ENCODE peak calls at places on chromosomes 16 and 17, in eight cellular contexts. One of them, this sample, is unnamed.
A peak's percentile ranks its signal among the peaks of the same experiment; 100 is the strongest.

GRCh38 chr16:84839054-84839453 is 19.3 kb downstream of the CRISPLD2 start:
- DNase-seq in CD8-positive, alpha-beta memory T cell: no peak
- DNase-seq in pancreas: no peak
- DNase-seq in prostate gland: no peak
- DNase-seq in breast epithelium: no peak
- DNase-seq in fibroblast of lung: peak; percentile 84
- DNase-seq in neuronal stem cell: no peak
- DNase-seq in CD8-positive, alpha-beta T cell: no peak
- DNase-seq in this sample: no peak

GRCh38 chr16:5032748-5033167 is 977 bp downstream of the NAGPA start:
- DNase-seq in CD8-positive, alpha-beta memory T cell: no peak
- DNase-seq in pancreas: no peak
- DNase-seq in prostate gland: no peak
- DNase-seq in breast epithelium: no peak
- DNase-seq in fibroblast of lung: no peak
- DNase-seq in neuronal stem cell: no peak
- DNase-seq in CD8-positive, alpha-beta T cell: no peak
- DNase-seq in this sample: no peak

GRCh38 chr16:28981517-28981916 is 3.3 kb upstream of the LAT start:
- DNase-seq in CD8-positive, alpha-beta memory T cell: no peak
- DNase-seq in pancreas: no peak
- DNase-seq in prostate gland: no peak
- DNase-seq in breast epithelium: no peak
- DNase-seq in fibroblast of lung: no peak
- DNase-seq in neuronal stem cell: no peak
- DNase-seq in CD8-positive, alpha-beta T cell: no peak
- DNase-seq in this sample: no peak

GRCh38 chr16:89360760-89361435 is 129.5 kb downstream of the ANKRD11 start:
- DNase-seq in CD8-positive, alpha-beta memory T cell: peak; percentile 84
- DNase-seq in pancreas: peak; percentile 62
- DNase-seq in prostate gland: no peak
- DNase-seq in breast epithelium: no peak
- DNase-seq in fibroblast of lung: no peak
- DNase-seq in neuronal stem cell: no peak
- DNase-seq in CD8-positive, alpha-beta T cell: peak; percentile 83
- DNase-seq in this sample: peak; percentile 64

GRCh38 chr16:82152192-82152591 is 17.8 kb downstream of the MPHOSPH6 start:
- DNase-seq in CD8-positive, alpha-beta memory T cell: no peak
- DNase-seq in pancreas: no peak
- DNase-seq in prostate gland: no peak
- DNase-seq in breast epithelium: no peak
- DNase-seq in fibroblast of lung: peak; percentile 5
- DNase-seq in neuronal stem cell: no peak
- DNase-seq in CD8-positive, alpha-beta T cell: no peak
- DNase-seq in this sample: no peak

GRCh38 chr17:81461607-81462500 is 50.7 kb downstream of the ACTG1 start:
- DNase-seq in CD8-positive, alpha-beta memory T cell: no peak
- DNase-seq in pancreas: no peak
- DNase-seq in prostate gland: no peak
- DNase-seq in breast epithelium: no peak
- DNase-seq in fibroblast of lung: no peak
- DNase-seq in neuronal stem cell: no peak
- DNase-seq in CD8-positive, alpha-beta T cell: no peak
- DNase-seq in this sample: no peak

GRCh38 chr16:23027386-23027785 is 121.9 kb downstream of the USP31 start:
- DNase-seq in CD8-positive, alpha-beta memory T cell: no peak
- DNase-seq in pancreas: no peak
- DNase-seq in prostate gland: no peak
- DNase-seq in breast epithelium: no peak
- DNase-seq in fibroblast of lung: no peak
- DNase-seq in neuronal stem cell: no peak
- DNase-seq in CD8-positive, alpha-beta T cell: no peak
- DNase-seq in this sample: no peak

GRCh38 chr16:381788-382717 is at the start of gene PGAP6:
- DNase-seq in CD8-positive, alpha-beta memory T cell: peak; percentile 55
- DNase-seq in pancreas: peak; percentile 87
- DNase-seq in prostate gland: peak; percentile 67
- DNase-seq in breast epithelium: no peak
- DNase-seq in fibroblast of lung: peak; percentile 49
- DNase-seq in neuronal stem cell: no peak
- DNase-seq in CD8-positive, alpha-beta T cell: peak; percentile 71
- DNase-seq in this sample: peak; percentile 46

GRCh38 chr17:81870155-81870977 is 771 bp downstream of the ARHGDIA start:
- DNase-seq in CD8-positive, alpha-beta memory T cell: peak; percentile 47
- DNase-seq in pancreas: peak; percentile 73
- DNase-seq in prostate gland: no peak
- DNase-seq in breast epithelium: no peak
- DNase-seq in fibroblast of lung: peak; percentile 46
- DNase-seq in neuronal stem cell: no peak
- DNase-seq in CD8-positive, alpha-beta T cell: peak; percentile 47
- DNase-seq in this sample: no peak

GRCh38 chr17:72598705-72599104 is 477.9 kb downstream of the SOX9 start:
- DNase-seq in CD8-positive, alpha-beta memory T cell: no peak
- DNase-seq in pancreas: no peak
- DNase-seq in prostate gland: no peak
- DNase-seq in breast epithelium: no peak
- DNase-seq in fibroblast of lung: no peak
- DNase-seq in neuronal stem cell: no peak
- DNase-seq in CD8-positive, alpha-beta T cell: no peak
- DNase-seq in this sample: no peak

GRCh38 chr16:89974860-89975259 is 26.3 kb downstream of the DEF8 start:
- DNase-seq in CD8-positive, alpha-beta memory T cell: no peak
- DNase-seq in pancreas: no peak
- DNase-seq in prostate gland: no peak
- DNase-seq in breast epithelium: no peak
- DNase-seq in fibroblast of lung: no peak
- DNase-seq in neuronal stem cell: no peak
- DNase-seq in CD8-positive, alpha-beta T cell: no peak
- DNase-seq in this sample: no peak

GRCh38 chr17:76513306-76513692 is 12.1 kb upstream of the RHBDF2 start:
- DNase-seq in CD8-positive, alpha-beta memory T cell: no peak
- DNase-seq in pancreas: no peak
- DNase-seq in prostate gland: no peak
- DNase-seq in breast epithelium: no peak
- DNase-seq in fibroblast of lung: no peak
- DNase-seq in neuronal stem cell: no peak
- DNase-seq in CD8-positive, alpha-beta T cell: no peak
- DNase-seq in this sample: no peak

GRCh38 chr16:68264128-68265077 is at the start of gene SLC7A6:
- DNase-seq in CD8-positive, alpha-beta memory T cell: peak; percentile 86
- DNase-seq in pancreas: peak; percentile 89
- DNase-seq in prostate gland: peak; percentile 65
- DNase-seq in breast epithelium: peak; percentile 42
- DNase-seq in fibroblast of lung: peak; percentile 64
- DNase-seq in neuronal stem cell: peak; percentile 75
- DNase-seq in CD8-positive, alpha-beta T cell: peak; percentile 80
- DNase-seq in this sample: peak; percentile 87

GRCh38 chr17:16281351-16281750 is 64.3 kb downstream of the PIGL start:
- DNase-seq in CD8-positive, alpha-beta memory T cell: no peak
- DNase-seq in pancreas: no peak
- DNase-seq in prostate gland: no peak
- DNase-seq in breast epithelium: no peak
- DNase-seq in fibroblast of lung: peak; percentile 86
- DNase-seq in neuronal stem cell: no peak
- DNase-seq in CD8-positive, alpha-beta T cell: no peak
- DNase-seq in this sample: no peak

GRCh38 chr16:86418981-86419380 is 91.3 kb upstream of the FOXF1 start:
- DNase-seq in CD8-positive, alpha-beta memory T cell: no peak
- DNase-seq in pancreas: no peak
- DNase-seq in prostate gland: no peak
- DNase-seq in breast epithelium: no peak
- DNase-seq in fibroblast of lung: no peak
- DNase-seq in neuronal stem cell: no peak
- DNase-seq in CD8-positive, alpha-beta T cell: no peak
- DNase-seq in this sample: no peak

GRCh38 chr17:58300336-58300735 is 19.6 kb upstream of the MPO start:
- DNase-seq in CD8-positive, alpha-beta memory T cell: no peak
- DNase-seq in pancreas: no peak
- DNase-seq in prostate gland: no peak
- DNase-seq in breast epithelium: peak; percentile 4
- DNase-seq in fibroblast of lung: no peak
- DNase-seq in neuronal stem cell: no peak
- DNase-seq in CD8-positive, alpha-beta T cell: no peak
- DNase-seq in this sample: no peak

GRCh38 chr17:48023408-48024148 is 14.0 kb downstream of the COPZ2 start:
- DNase-seq in CD8-positive, alpha-beta memory T cell: peak; percentile 27
- DNase-seq in pancreas: peak; percentile 96
- DNase-seq in prostate gland: peak; percentile 87
- DNase-seq in breast epithelium: peak; percentile 75
- DNase-seq in fibroblast of lung: peak; percentile 56
- DNase-seq in neuronal stem cell: no peak
- DNase-seq in CD8-positive, alpha-beta T cell: peak; percentile 34
- DNase-seq in this sample: peak; percentile 29

GRCh38 chr16:19130852-19131808 is 17.4 kb downstream of the ITPRIPL2 start:
- DNase-seq in CD8-positive, alpha-beta memory T cell: no peak
- DNase-seq in pancreas: no peak
- DNase-seq in prostate gland: peak; percentile 31
- DNase-seq in breast epithelium: no peak
- DNase-seq in fibroblast of lung: peak; percentile 77
- DNase-seq in neuronal stem cell: no peak
- DNase-seq in CD8-positive, alpha-beta T cell: no peak
- DNase-seq in this sample: no peak

GRCh38 chr17:7304179-7304578 is 3.2 kb upstream of the EIF5A start:
- DNase-seq in CD8-positive, alpha-beta memory T cell: no peak
- DNase-seq in pancreas: no peak
- DNase-seq in prostate gland: no peak
- DNase-seq in breast epithelium: no peak
- DNase-seq in fibroblast of lung: no peak
- DNase-seq in neuronal stem cell: no peak
- DNase-seq in CD8-positive, alpha-beta T cell: no peak
- DNase-seq in this sample: no peak

GRCh38 chr16:66653581-66654350 is 42.8 kb downstream of the CMTM4 start:
- DNase-seq in CD8-positive, alpha-beta memory T cell: no peak
- DNase-seq in pancreas: no peak
- DNase-seq in prostate gland: no peak
- DNase-seq in breast epithelium: no peak
- DNase-seq in fibroblast of lung: peak; percentile 49
- DNase-seq in neuronal stem cell: no peak
- DNase-seq in CD8-positive, alpha-beta T cell: no peak
- DNase-seq in this sample: no peak

GRCh38 chr17:15239471-15239870 is 25.7 kb downstream of the PMP22 start:
- DNase-seq in CD8-positive, alpha-beta memory T cell: no peak
- DNase-seq in pancreas: no peak
- DNase-seq in prostate gland: no peak
- DNase-seq in breast epithelium: no peak
- DNase-seq in fibroblast of lung: no peak
- DNase-seq in neuronal stem cell: no peak
- DNase-seq in CD8-positive, alpha-beta T cell: no peak
- DNase-seq in this sample: no peak

GRCh38 chr16:62261760-62262159 is 225.5 kb upstream of the CDH8 start:
- DNase-seq in CD8-positive, alpha-beta memory T cell: no peak
- DNase-seq in pancreas: no peak
- DNase-seq in prostate gland: no peak
- DNase-seq in breast epithelium: no peak
- DNase-seq in fibroblast of lung: no peak
- DNase-seq in neuronal stem cell: no peak
- DNase-seq in CD8-positive, alpha-beta T cell: no peak
- DNase-seq in this sample: no peak

GRCh38 chr17:42518046-42518754 is 17.8 kb upstream of the NAGLU start:
- DNase-seq in CD8-positive, alpha-beta memory T cell: no peak
- DNase-seq in pancreas: no peak
- DNase-seq in prostate gland: peak; percentile 71
- DNase-seq in breast epithelium: peak; percentile 89
- DNase-seq in fibroblast of lung: peak; percentile 98
- DNase-seq in neuronal stem cell: no peak
- DNase-seq in CD8-positive, alpha-beta T cell: no peak
- DNase-seq in this sample: no peak

GRCh38 chr17:15261818-15262290 is 3.3 kb downstream of the PMP22 start:
- DNase-seq in CD8-positive, alpha-beta memory T cell: no peak
- DNase-seq in pancreas: no peak
- DNase-seq in prostate gland: no peak
- DNase-seq in breast epithelium: no peak
- DNase-seq in fibroblast of lung: peak; percentile 37
- DNase-seq in neuronal stem cell: no peak
- DNase-seq in CD8-positive, alpha-beta T cell: no peak
- DNase-seq in this sample: no peak

GRCh38 chr17:32267690-32268205 is 2.1 kb downstream of the RHBDL3 start:
- DNase-seq in CD8-positive, alpha-beta memory T cell: no peak
- DNase-seq in pancreas: no peak
- DNase-seq in prostate gland: no peak
- DNase-seq in breast epithelium: no peak
- DNase-seq in fibroblast of lung: no peak
- DNase-seq in neuronal stem cell: no peak
- DNase-seq in CD8-positive, alpha-beta T cell: no peak
- DNase-seq in this sample: no peak

GRCh38 chr17:22515599-22515998 is 823.3 kb downstream of the KCNJ18 start:
- DNase-seq in CD8-positive, alpha-beta memory T cell: no peak
- DNase-seq in pancreas: no peak
- DNase-seq in prostate gland: no peak
- DNase-seq in breast epithelium: no peak
- DNase-seq in fibroblast of lung: no peak
- DNase-seq in neuronal stem cell: no peak
- DNase-seq in CD8-positive, alpha-beta T cell: no peak
- DNase-seq in this sample: no peak
- H3K9me3 ChIP-seq in CD8-positive, alpha-beta memory T cell: no peaks in the 10 kb centered on the region
- H3K9me3 ChIP-seq in pancreas: no peaks in the 10 kb centered on the region
- H3K9me3 ChIP-seq in prostate gland: no peaks in the 10 kb centered on the region
- H3K9me3 ChIP-seq in breast epithelium: peaks cover 37% of the 10 kb centered on the region
- H3K9me3 ChIP-seq in fibroblast of lung: no peaks in the 10 kb centered on the region
- H3K9me3 ChIP-seq in neuronal stem cell: no peaks in the 10 kb centered on the region
- H3K9me3 ChIP-seq in CD8-positive, alpha-beta T cell: no peaks in the 10 kb centered on the region
- H3K9me3 ChIP-seq in this sample: no peaks in the 10 kb centered on the region

DNA sequence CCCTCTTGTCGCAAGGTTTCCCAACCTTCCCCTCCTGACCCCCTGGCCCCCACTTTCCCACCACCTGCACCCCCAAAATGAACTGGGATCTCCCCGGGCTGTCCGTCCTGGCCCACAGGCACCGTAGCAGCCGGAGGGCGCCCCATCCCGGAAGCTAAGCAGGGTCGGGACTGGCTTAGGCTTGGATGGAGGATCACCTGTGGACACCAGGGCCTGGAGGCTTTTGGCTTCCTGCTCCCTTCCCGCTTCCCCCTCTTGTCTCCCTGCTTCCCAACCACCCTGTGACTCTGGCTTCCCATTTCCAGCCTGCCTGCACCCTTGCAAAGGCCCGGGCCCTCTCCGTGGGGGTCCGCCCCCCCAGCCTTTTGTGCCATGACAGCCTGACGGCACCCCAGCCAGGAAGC is 2291.3 kb downstream of the TP53TG3F start:
- DNase-seq in CD8-positive, alpha-beta memory T cell: no peak
- DNase-seq in pancreas: no peak
- DNase-seq in prostate gland: no peak
- DNase-seq in breast epithelium: no peak
- DNase-seq in fibroblast of lung: no peak
- DNase-seq in neuronal stem cell: no peak
- DNase-seq in CD8-positive, alpha-beta T cell: no peak
- DNase-seq in this sample: no peak
- H3K9me3 ChIP-seq in CD8-positive, alpha-beta memory T cell: no peaks in the 10 kb centered on the region
- H3K9me3 ChIP-seq in pancreas: no peaks in the 10 kb centered on the region
- H3K9me3 ChIP-seq in prostate gland: no peaks in the 10 kb centered on the region
- H3K9me3 ChIP-seq in breast epithelium: peaks cover 78% of the 10 kb centered on the region
- H3K9me3 ChIP-seq in fibroblast of lung: no peaks in the 10 kb centered on the region
- H3K9me3 ChIP-seq in neuronal stem cell: no peaks in the 10 kb centered on the region
- H3K9me3 ChIP-seq in CD8-positive, alpha-beta T cell: no peaks in the 10 kb centered on the region
- H3K9me3 ChIP-seq in this sample: no peaks in the 10 kb centered on the region

GRCh38 chr17:73879987-73880386 is 235.7 kb upstream of the SDK2 start:
- DNase-seq in CD8-positive, alpha-beta memory T cell: no peak
- DNase-seq in pancreas: no peak
- DNase-seq in prostate gland: no peak
- DNase-seq in breast epithelium: no peak
- DNase-seq in fibroblast of lung: no peak
- DNase-seq in neuronal stem cell: no peak
- DNase-seq in CD8-positive, alpha-beta T cell: no peak
- DNase-seq in this sample: no peak
- H3K9me3 ChIP-seq in CD8-positive, alpha-beta memory T cell: no peaks in the 10 kb centered on the region
- H3K9me3 ChIP-seq in pancreas: no peaks in the 10 kb centered on the region
- H3K9me3 ChIP-seq in prostate gland: no peaks in the 10 kb centered on the region
- H3K9me3 ChIP-seq in breast epithelium: no peaks in the 10 kb centered on the region
- H3K9me3 ChIP-seq in fibroblast of lung: no peaks in the 10 kb centered on the region
- H3K9me3 ChIP-seq in neuronal stem cell: no peaks in the 10 kb centered on the region
- H3K9me3 ChIP-seq in CD8-positive, alpha-beta T cell: no peaks in the 10 kb centered on the region
- H3K9me3 ChIP-seq in this sample: no peaks in the 10 kb centered on the region

GRCh38 chr16:75039941-75040340 is 41.1 kb downstream of the ZNRF1 start:
- DNase-seq in CD8-positive, alpha-beta memory T cell: no peak
- DNase-seq in pancreas: no peak
- DNase-seq in prostate gland: no peak
- DNase-seq in breast epithelium: no peak
- DNase-seq in fibroblast of lung: no peak
- DNase-seq in neuronal stem cell: no peak
- DNase-seq in CD8-positive, alpha-beta T cell: no peak
- DNase-seq in this sample: no peak
- H3K9me3 ChIP-seq in CD8-positive, alpha-beta memory T cell: no peaks in the 10 kb centered on the region
- H3K9me3 ChIP-seq in pancreas: no peaks in the 10 kb centered on the region
- H3K9me3 ChIP-seq in prostate gland: no peaks in the 10 kb centered on the region
- H3K9me3 ChIP-seq in breast epithelium: peaks cover 13% of the 10 kb centered on the region
- H3K9me3 ChIP-seq in fibroblast of lung: no peaks in the 10 kb centered on the region
- H3K9me3 ChIP-seq in neuronal stem cell: no peaks in the 10 kb centered on the region
- H3K9me3 ChIP-seq in CD8-positive, alpha-beta T cell: no peaks in the 10 kb centered on the region
- H3K9me3 ChIP-seq in this sample: no peaks in the 10 kb centered on the region